ENCODE peak calls at places on chromosomes 6 and 20, in eight cellular contexts. E is body of pancreas, O is upper lobe of right lung, X is breast epithelium, U is H9, H is Peyer's patch, W is ovary, I is A549. S is an unnamed sample.

GRCh38 chr6:33717857-33718552 is 6.5 kb upstream of the UQCC2 start:
- DNase-seq in E (peak), O (no peak), X (no peak), U (no peak), H (no peak), W (no peak), I (no peak), S (no peak)

GRCh38 chr6:1849686-1850580 is 240.2 kb downstream of the FOXC1 start:
- DNase-seq in E (no peak), O (no peak), X (no peak), U (no peak), H (no peak), W (no peak), I (no peak), S (no peak)

GRCh38 chr20:23106271-23106851 is 20.2 kb upstream of the CD93 start:
- DNase-seq in E (no peak), O (peak), X (no peak), U (no peak), H (no peak), W (no peak), I (no peak), S (no peak)

GRCh38 chr6:89475634-89476033 is 42.7 kb downstream of the ANKRD6 start:
- DNase-seq in E (no peak), O (no peak), X (no peak), U (no peak), H (no peak), W (no peak), I (no peak), S (no peak)

GRCh38 chr6:166512567-166512966 is 73.9 kb downstream of the RAMACL start:
- DNase-seq in E (no peak), O (no peak), X (no peak), U (no peak), H (no peak), W (no peak), I (no peak), S (no peak)

GRCh38 chr6:82072113-82072512 is 175.4 kb downstream of the IBTK start:
- DNase-seq in E (no peak), O (no peak), X (no peak), U (no peak), H (no peak), W (no peak), I (no peak), S (no peak)

GRCh38 chr20:4504814-4505213 is 216.9 kb upstream of the PRND start:
- DNase-seq in E (no peak), O (no peak), X (no peak), U (no peak), H (no peak), W (no peak), I (no peak), S (no peak)

GRCh38 chr20:64068381-64069208 is 5.6 kb downstream of the TCEA2 start:
- DNase-seq in E (no peak), O (no peak), X (no peak), U (no peak), H (no peak), W (no peak), I (no peak), S (no peak)

GRCh38 chr6:159929819-159930218 is 39.0 kb downstream of the MAS1 start:
- DNase-seq in E (peak), O (no peak), X (no peak), U (no peak), H (no peak), W (peak), I (no peak), S (no peak)

GRCh38 chr20:1776608-1777475 is 118.4 kb upstream of the SIRPA start:
- DNase-seq in E (peak), O (peak), X (peak), U (peak), H (peak), W (peak), I (peak), S (peak)

DNA sequence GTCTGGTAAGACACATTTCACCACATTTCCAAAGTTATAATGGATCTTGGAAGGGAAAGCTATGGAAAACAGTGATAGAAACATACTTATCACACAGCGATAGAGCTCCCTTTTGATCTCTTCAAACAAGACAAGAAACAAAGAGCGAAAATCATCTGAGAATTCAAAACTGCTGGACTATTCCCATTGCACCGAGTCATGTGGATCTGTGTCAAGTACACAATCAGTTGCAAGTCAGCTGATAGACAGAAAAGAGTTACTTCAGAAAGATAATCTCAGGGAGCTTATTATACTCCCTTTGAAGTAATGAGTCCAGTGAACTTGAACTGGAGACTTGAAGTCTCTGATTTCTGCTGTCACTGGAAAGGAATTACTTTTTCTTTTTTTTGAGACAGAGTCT is 89.7 kb upstream of the GCM1 start:
- DNase-seq in E (no peak), O (no peak), X (no peak), U (no peak), H (no peak), W (no peak), I (no peak), S (no peak)
- TF ChIP-seq CTCF in E (no peak), O (no peak), X (no peak), U (no peak), H (no peak), W (no peak), I (no peak), S (no peak)

GRCh38 chr6:37052027-37052628 is 46.7 kb downstream of the FGD2 start:
- DNase-seq in E (no peak), O (no peak), X (no peak), U (peak), H (no peak), W (no peak), I (no peak), S (no peak)

GRCh38 chr6:37050854-37051137 is 45.3 kb downstream of the FGD2 start:
- DNase-seq in E (no peak), O (no peak), X (no peak), U (no peak), H (no peak), W (no peak), I (no peak), S (peak)

GRCh38 chr6:37049735-37049989 is 44.2 kb downstream of the FGD2 start:
- DNase-seq in E (no peak), O (no peak), X (no peak), U (no peak), H (no peak), W (no peak), I (no peak), S (no peak)

GRCh38 chr6:37049990-37050853 is 44.8 kb downstream of the FGD2 start:
- DNase-seq in E (no peak), O (peak), X (no peak), U (no peak), H (no peak), W (no peak), I (no peak), S (peak)

GRCh38 chr6:37051138-37052026 is 45.9 kb downstream of the FGD2 start:
- DNase-seq in E (peak), O (peak), X (peak), U (peak), H (peak), W (peak), I (peak), S (peak)
- TF ChIP-seq CTCF in E (peak), O (peak), X (peak), U (peak), H (peak), W (peak), I (peak), S (no peak)

GRCh38 chr6:158387036-158387435 is 74.8 kb downstream of the TULP4 start:
- DNase-seq in E (no peak), O (no peak), X (no peak), U (no peak), H (no peak), W (no peak), I (peak), S (no peak)
- TF ChIP-seq CTCF in E (no peak), O (no peak), X (no peak), U (peak), H (no peak), W (no peak), I (no peak), S (no peak)

GRCh38 chr20:38387953-38388352 is 41.7 kb downstream of the LBP start:
- DNase-seq in E (no peak), O (no peak), X (no peak), U (no peak), H (no peak), W (no peak), I (no peak), S (no peak)
- TF ChIP-seq CTCF in E (no peak), O (no peak), X (no peak), U (peak), H (no peak), W (no peak), I (peak), S (no peak)

GRCh38 chr6:162852810-162853577 is 125.2 kb downstream of the PACRG start:
- DNase-seq in E (no peak), O (no peak), X (no peak), U (no peak), H (no peak), W (no peak), I (no peak), S (no peak)
- TF ChIP-seq CTCF in E (no peak), O (no peak), X (no peak), U (no peak), H (no peak), W (no peak), I (no peak), S (no peak)

GRCh38 chr20:51174536-51174935 is 151.6 kb upstream of the KCNG1 start:
- DNase-seq in E (no peak), O (no peak), X (no peak), U (no peak), H (no peak), W (no peak), I (no peak), S (no peak)
- TF ChIP-seq CTCF in E (no peak), O (no peak), X (no peak), U (peak), H (no peak), W (no peak), I (no peak), S (no peak)

DNA sequence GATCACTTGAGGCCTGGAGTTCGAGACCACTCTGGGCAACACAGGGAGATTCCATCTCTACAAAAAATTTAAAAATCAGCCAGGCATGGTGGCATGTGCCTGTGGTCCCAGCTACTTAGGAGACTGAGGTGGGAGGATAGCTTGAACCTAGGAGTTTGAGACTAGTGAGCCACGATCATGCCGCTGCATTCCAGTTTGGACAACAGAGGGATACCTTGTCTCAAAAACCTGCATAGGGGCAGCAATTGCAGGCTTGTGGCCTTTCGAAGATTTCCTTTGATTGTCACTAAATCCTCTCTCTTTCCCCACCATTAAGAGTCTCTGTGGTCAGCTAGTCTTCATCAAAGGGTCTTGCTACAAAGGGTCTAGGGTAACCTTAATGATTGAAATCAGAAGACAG is 60.3 kb downstream of the UTRN start:
- DNase-seq in E (no peak), O (no peak), X (no peak), U (no peak), H (no peak), W (no peak), I (no peak), S (no peak)
- TF ChIP-seq CTCF in E (no peak), O (no peak), X (no peak), U (no peak), H (no peak), W (no peak), I (no peak), S (no peak)

GRCh38 chr6:93727447-93727846 is 308.1 kb upstream of the EPHA7 start:
- DNase-seq in E (no peak), O (no peak), X (no peak), U (no peak), H (no peak), W (no peak), I (no peak), S (no peak)

GRCh38 chr6:93721386-93722048 is 302.2 kb upstream of the EPHA7 start:
- DNase-seq in E (no peak), O (no peak), X (no peak), U (peak), H (no peak), W (no peak), I (no peak), S (no peak)
- TF ChIP-seq CTCF in E (no peak), O (no peak), X (no peak), U (peak), H (peak), W (no peak), I (peak), S (no peak)

DNA sequence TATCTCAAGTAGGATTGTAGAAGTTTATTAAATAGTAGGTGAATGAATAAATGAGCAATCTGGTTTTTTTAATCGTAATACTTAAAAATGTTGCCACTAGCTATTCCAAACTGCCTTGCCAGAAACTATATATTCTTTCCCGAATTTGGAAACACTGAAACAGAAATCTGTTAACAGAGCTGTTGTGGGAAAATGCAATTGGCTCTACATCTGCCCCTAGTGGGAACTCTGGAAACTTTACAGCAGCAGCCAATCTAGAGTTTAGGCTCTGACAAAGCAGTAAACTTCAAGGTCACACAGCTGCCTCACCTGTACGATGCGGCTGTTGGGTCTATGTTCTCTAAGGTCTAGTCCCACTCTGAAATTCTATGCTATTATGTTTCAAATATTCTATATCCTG is 41.7 kb downstream of the SYNE1 start:
- DNase-seq in E (peak), O (no peak), X (no peak), U (no peak), H (no peak), W (no peak), I (no peak), S (no peak)
- TF ChIP-seq CTCF in E (peak), O (peak), X (no peak), U (peak), H (no peak), W (peak), I (no peak), S (no peak)

DNA sequence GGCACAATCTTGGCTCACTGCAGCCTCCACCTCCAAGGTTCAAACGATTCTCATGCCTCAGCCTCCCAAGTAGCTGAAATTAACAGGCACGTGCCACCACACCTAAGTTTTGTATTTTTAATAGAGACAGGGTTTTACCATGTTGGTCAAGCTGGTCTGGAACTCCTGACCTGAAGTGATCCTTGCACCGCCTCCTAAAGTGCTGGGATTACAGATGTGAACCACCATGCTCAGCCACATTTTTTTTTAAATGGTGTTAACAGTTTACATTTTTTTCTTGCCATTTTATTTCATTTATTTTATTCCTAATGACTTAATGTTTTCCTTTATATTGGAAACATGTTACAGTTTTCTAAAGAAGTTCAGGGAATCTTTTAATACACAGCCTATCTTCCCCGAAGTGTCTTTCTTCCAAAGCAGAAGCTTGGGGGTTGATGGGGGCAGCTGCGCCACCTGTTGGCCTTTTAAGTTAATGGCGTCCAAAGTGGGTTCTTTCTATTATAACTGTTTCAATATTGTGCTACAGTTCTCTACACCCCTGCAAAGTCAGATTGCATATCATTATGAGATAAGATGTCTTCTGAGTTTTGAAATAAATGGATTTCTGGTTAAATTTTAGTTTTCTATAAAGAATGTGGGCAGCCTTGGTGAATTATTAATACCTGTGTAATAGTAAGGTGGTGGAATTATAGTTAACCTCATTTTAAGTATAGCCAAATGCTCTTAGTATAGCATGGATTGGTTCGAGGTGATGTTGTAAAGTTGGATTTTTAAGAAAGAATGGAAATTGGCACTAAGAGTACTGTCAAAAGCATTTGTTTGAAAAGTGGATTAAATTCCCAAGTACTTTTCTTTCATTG is 42.0 kb upstream of the PLCG1 start:
- DNase-seq in E (peak), O (no peak), X (peak), U (no peak), H (peak), W (peak), I (peak), S (peak)
- TF ChIP-seq CTCF in E (peak), O (peak), X (peak), U (peak), H (peak), W (peak), I (peak), S (peak)

S was measured in activated B cell treated with CpG ODN at 0.5 μM for 24 hours.